ENCODE peak calls at places on chromosomes 3 and 15, in eight cellular contexts. M, R, D, G, H, Z, X and K are unnamed samples.
A peak's percentile ranks its signal among the peaks of the same experiment; 100 is the strongest.

GRCh38 chr3:14457999-14458398 is 55.6 kb downstream of the SLC6A6 start:
- DNase-seq in R (no peak), D (no peak), X (no peak), M (no peak), G (no peak), Z (no peak), H (peak; percentile 56), K (no peak)

GRCh38 chr3:194598771-194599557 is 34.3 kb downstream of the TMEM44 start:
- DNase-seq in R (peak; percentile 61), X (peak; percentile 91), M (no peak), H (no peak), G (no peak), D (peak; percentile 100), Z (no peak), K (no peak)

GRCh38 chr3:8599146-8599545 is 45.5 kb downstream of the SSUH2 start:
- DNase-seq in X (no peak), D (no peak), H (no peak), Z (no peak), R (no peak), M (no peak), G (no peak), K (no peak)

GRCh38 chr15:61227269-61228024 is 1.7 kb downstream of the RORA start:
- DNase-seq in R (peak; percentile 65), G (no peak), X (peak; percentile 26), D (peak; percentile 41), Z (no peak), M (peak; percentile 28), H (no peak), K (no peak)

GRCh38 chr3:119457260-119457659 is 6.2 kb downstream of the TMEM39A start:
- DNase-seq in X (no peak), D (no peak), R (no peak), M (no peak), G (no peak), H (no peak), Z (no peak), K (no peak)

GRCh38 chr15:63372753-63373152 is 8.9 kb downstream of the CA12 start:
- DNase-seq in X (no peak), R (peak; percentile 94), M (no peak), H (no peak), Z (no peak), D (no peak), G (no peak), K (no peak)

GRCh38 chr3:132669256-132669777 is 9.2 kb downstream of the UBA5 start:
- DNase-seq in D (no peak), Z (no peak), H (no peak), X (no peak), R (no peak), G (no peak), M (no peak), K (no peak)

GRCh38 chr3:125266976-125267375 is 54.4 kb upstream of the SLC12A8 start:
- DNase-seq in M (no peak), X (no peak), D (no peak), H (no peak), G (no peak), Z (no peak), R (no peak), K (no peak)

GRCh38 chr3:59245300-59245878 is 195.6 kb upstream of the CFAP20DC start:
- DNase-seq in Z (no peak), X (no peak), G (no peak), R (no peak), M (no peak), H (no peak), D (no peak), K (no peak)

GRCh38 chr3:133996251-133996661 is 33.5 kb downstream of the SLCO2A1 start:
- DNase-seq in R (no peak), Z (no peak), D (no peak), M (no peak), H (no peak), G (no peak), X (no peak), K (no peak)

GRCh38 chr3:161354554-161354953 is 16.8 kb downstream of the SPTSSB start:
- DNase-seq in R (peak; percentile 35), M (no peak), H (no peak), G (no peak), Z (no peak), D (no peak), X (no peak), K (no peak)

GRCh38 chr15:51139091-51139490 is 44.4 kb upstream of the TNFAIP8L3 start:
- DNase-seq in D (no peak), R (no peak), H (no peak), M (no peak), Z (no peak), G (no peak), X (no peak), K (no peak)

GRCh38 chr3:40901298-40901697 is 298.0 kb upstream of the CTNNB1 start:
- DNase-seq in D (no peak), H (no peak), M (no peak), G (no peak), Z (no peak), R (no peak), X (no peak), K (no peak)

GRCh38 chr3:29494305-29495036 is 213.6 kb downstream of the RBMS3 start:
- DNase-seq in H (no peak), R (peak; percentile 77), G (no peak), X (no peak), M (no peak), D (no peak), Z (no peak), K (no peak)

DNA sequence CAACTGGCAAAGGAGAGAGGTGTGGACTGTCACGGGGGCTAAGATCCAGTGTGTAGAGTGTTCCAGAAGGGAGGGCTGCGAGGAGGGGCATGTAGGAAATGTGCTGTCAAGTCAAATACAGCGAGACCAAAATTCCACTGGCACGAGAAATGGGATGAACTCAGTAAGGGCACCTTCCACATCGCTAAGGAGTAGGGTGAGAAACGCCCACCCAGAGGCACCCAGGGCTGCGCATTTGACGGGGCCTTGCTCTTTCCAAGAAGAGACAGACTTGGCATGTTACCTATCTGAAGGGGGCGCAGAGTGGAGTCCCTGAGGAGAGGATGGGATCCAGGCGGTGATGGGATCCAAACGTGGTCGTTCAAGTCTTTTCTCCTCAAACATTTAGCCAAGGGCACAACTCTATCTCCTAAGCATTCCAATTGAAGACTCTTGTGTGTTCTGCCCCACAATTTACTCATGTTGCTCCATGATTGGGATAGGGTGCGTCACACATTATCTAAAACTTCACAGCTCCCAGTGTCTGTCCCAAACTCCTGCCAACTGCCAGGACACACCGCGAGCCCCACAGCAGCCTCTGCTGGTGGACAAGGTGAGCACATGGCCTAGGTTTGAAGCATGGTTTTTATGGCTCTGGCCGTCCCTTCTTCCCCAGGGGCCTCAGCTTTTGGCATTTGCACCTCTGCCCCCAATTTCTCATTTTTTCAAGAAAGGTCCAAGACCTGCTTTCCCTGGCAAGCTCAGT is 7.6 kb downstream of the SELENOS start:
- DNase-seq in D (no peak), H (peak; percentile 24), M (no peak), Z (no peak), G (no peak), X (no peak), R (no peak), K (no peak)
- TF ChIP-seq CTCF in D (peak; percentile 65), H (peak; percentile 79), M (peak; percentile 18), Z (peak; percentile 11), G (no peak), X (peak; percentile 35), R (peak; percentile 39), K (peak; percentile 38)

GRCh38 chr15:26210980-26211379 is 347.9 kb upstream of the ATP10A start:
- DNase-seq in H (no peak), X (no peak), R (no peak), M (no peak), D (no peak), G (no peak), Z (no peak), K (no peak)

GRCh38 chr15:26212109-26212508 is 349.0 kb upstream of the ATP10A start:
- DNase-seq in X (no peak), G (no peak), R (no peak), Z (no peak), H (no peak), D (no peak), M (no peak), K (no peak)

DNA sequence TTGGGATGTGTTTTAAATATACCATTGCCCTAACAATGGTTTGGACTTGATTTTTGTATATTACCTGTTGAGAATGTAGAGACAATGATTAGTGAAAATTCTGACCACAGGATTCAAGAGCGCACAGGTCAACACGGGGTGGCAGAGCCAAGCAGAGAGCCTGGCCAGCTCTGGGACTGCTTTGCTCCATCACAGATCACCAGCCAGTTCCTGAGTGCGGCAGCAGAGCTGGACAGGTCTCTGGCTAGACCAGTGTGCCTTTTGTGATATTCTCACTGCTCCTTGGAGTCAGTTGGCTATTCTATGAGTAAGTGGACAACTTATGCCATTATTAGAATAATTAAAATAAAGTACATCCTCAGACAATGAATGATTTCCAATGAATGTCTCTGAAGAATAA is 351.2 kb upstream of the ATP10A start:
- DNase-seq in Z (no peak), X (no peak), R (no peak), H (no peak), M (no peak), D (no peak), G (no peak), K (no peak)
- TF ChIP-seq CTCF in Z (no peak), X (no peak), R (no peak), H (no peak), M (no peak), D (no peak), G (no peak), K (no peak)

GRCh38 chr3:174859109-174859735 is at the start of gene NAALADL2:
- DNase-seq in G (no peak), M (no peak), Z (no peak), H (no peak), X (no peak), D (no peak), R (no peak), K (no peak)

GRCh38 chr3:174863488-174863887 is 4.4 kb downstream of the NAALADL2 start:
- DNase-seq in X (no peak), G (no peak), R (no peak), D (no peak), H (no peak), Z (no peak), M (no peak), K (no peak)

GRCh38 chr3:174862666-174863065 is 3.5 kb downstream of the NAALADL2 start:
- DNase-seq in M (no peak), Z (no peak), R (no peak), X (no peak), D (no peak), H (no peak), G (no peak), K (no peak)

GRCh38 chr3:174859756-174860155 is 622 bp downstream of the NAALADL2 start:
- DNase-seq in X (no peak), M (no peak), Z (no peak), H (no peak), G (no peak), R (no peak), D (no peak), K (no peak)

GRCh38 chr3:174862101-174862500 is 3.0 kb downstream of the NAALADL2 start:
- DNase-seq in H (no peak), D (no peak), G (peak; percentile 8), Z (no peak), X (peak; percentile 0), R (peak; percentile 6), M (no peak), K (no peak)
- TF ChIP-seq CTCF in H (no peak), D (peak; percentile 38), G (peak; percentile 31), Z (no peak), X (peak; percentile 18), R (peak; percentile 9), M (no peak), K (no peak)

DNA sequence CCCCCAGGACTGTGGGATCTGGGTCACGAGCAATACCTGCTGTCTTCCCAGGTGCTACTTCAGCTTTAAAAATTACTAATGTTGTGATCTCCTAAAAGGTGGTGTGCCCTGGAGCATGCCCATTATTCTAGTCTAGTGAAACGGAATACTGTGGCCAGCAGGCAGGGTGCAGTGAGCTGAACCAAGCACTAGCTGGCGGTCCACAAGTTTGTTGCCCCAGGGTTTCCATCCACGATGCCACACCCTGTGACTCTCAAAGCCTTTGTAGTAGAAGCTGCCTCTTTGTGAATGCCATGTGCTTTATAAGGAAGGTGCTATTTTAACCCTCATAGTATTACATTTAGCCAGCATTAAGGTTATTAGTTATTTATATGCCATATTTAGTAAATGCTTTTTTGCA is 49.1 kb downstream of the PXYLP1 start:
- DNase-seq in H (no peak), D (no peak), X (no peak), Z (no peak), R (no peak), M (no peak), G (no peak), K (no peak)
- TF ChIP-seq CTCF in H (no peak), D (no peak), X (no peak), Z (no peak), R (no peak), M (no peak), G (no peak), K (no peak)